ENCODE peak calls at places on chromosomes 13 and 19, in seven cellular contexts. A is lung; W is spleen; T is activated CD4-positive, alpha-beta T cell treated with anti-CD3 and anti-CD28 coated beads for 24 hours; X is EL; F is cardiac fibroblast; M is ELR. P is an unnamed sample.

GRCh38 chr19:38788478-38789243 is at the start of gene LGALS7B:
- DNase-seq in F (no peak), W (no peak), A (no peak), X (no peak), M (no peak), T (no peak), P (no peak)

GRCh38 chr13:109787135-109787954 is 962 bp upstream of the IRS2 start:
- DNase-seq in X (peak), W (peak), F (peak), T (no peak), M (peak), A (no peak), P (peak)

GRCh38 chr13:44904982-44905381 is 84.3 kb downstream of the NUFIP1 start:
- DNase-seq in A (peak), W (no peak), T (no peak), X (peak), F (peak), M (peak), P (peak)

GRCh38 chr19:45172173-45172572 is 5.9 kb downstream of the TRAPPC6A start:
- DNase-seq in T (no peak), M (no peak), W (no peak), A (no peak), F (no peak), X (no peak), P (no peak)

GRCh38 chr19:50368649-50369570 is 3.5 kb upstream of the NAPSA start:
- DNase-seq in T (peak), M (peak), F (peak), X (peak), A (peak), W (peak), P (peak)

GRCh38 chr13:73828811-73829210 is 305.4 kb downstream of the KLF12 start:
- DNase-seq in W (no peak), X (no peak), A (no peak), M (no peak), F (no peak), T (no peak), P (no peak)

GRCh38 chr19:6271251-6271650 is 8.5 kb downstream of the MLLT1 start:
- DNase-seq in F (peak), W (no peak), A (no peak), M (peak), X (no peak), T (no peak), P (no peak)

GRCh38 chr13:25529425-25529824 is 157.7 kb downstream of the ATP8A2 start:
- DNase-seq in A (no peak), M (no peak), X (no peak), T (no peak), F (no peak), W (no peak), P (no peak)

GRCh38 chr19:18895828-18896341 is at the start of gene CERS1:
- DNase-seq in F (no peak), X (peak), T (no peak), W (no peak), A (no peak), M (peak), P (no peak)

GRCh38 chr19:11797491-11797890 is 832 bp upstream of the ZNF491 start:
- DNase-seq in A (peak), T (peak), M (peak), X (peak), W (peak), F (peak), P (peak)

GRCh38 chr13:104553156-104553555 is 1486.9 kb upstream of the SLC10A2 start:
- DNase-seq in T (no peak), X (peak), M (peak), F (peak), W (no peak), A (no peak), P (no peak)

GRCh38 chr13:78589206-78589605 is 14.1 kb downstream of the POU4F1 start:
- DNase-seq in M (peak), A (no peak), F (no peak), T (no peak), X (peak), W (no peak), P (no peak)

GRCh38 chr19:55209430-55210119 is at the start of gene PTPRH:
- DNase-seq in X (no peak), F (no peak), T (no peak), W (no peak), A (no peak), M (peak), P (peak)

GRCh38 chr13:25375727-25376358 is 4.1 kb downstream of the ATP8A2 start:
- DNase-seq in A (peak), X (peak), T (no peak), W (no peak), F (peak), M (peak), P (no peak)

GRCh38 chr13:95456837-95457236 is 95.7 kb upstream of the CLDN10 start:
- DNase-seq in F (no peak), X (no peak), A (no peak), M (no peak), T (no peak), W (no peak), P (no peak)

GRCh38 chr13:49097374-49097773 is 121.7 kb downstream of the FNDC3A start:
- DNase-seq in F (peak), A (no peak), X (peak), M (peak), W (no peak), T (no peak), P (no peak)

GRCh38 chr19:57280913-57281425 is 684 bp downstream of the ZNF460 start:
- DNase-seq in T (no peak), W (no peak), A (no peak), M (peak), X (peak), F (peak), P (no peak)

GRCh38 chr19:17872251-17873001 is 681 bp downstream of the SLC5A5 start:
- DNase-seq in T (no peak), W (peak), X (no peak), M (no peak), F (no peak), A (no peak), P (no peak)

GRCh38 chr19:33841685-33842084 is 45.0 kb downstream of the KCTD15 start:
- DNase-seq in A (peak), F (no peak), W (no peak), M (no peak), X (no peak), T (no peak), P (no peak)

GRCh38 chr19:2014731-2015610 is 543 bp downstream of the BTBD2 start:
- DNase-seq in W (peak), M (peak), T (no peak), A (no peak), X (no peak), F (no peak), P (no peak)

GRCh38 chr19:16062789-16063188 is 13.5 kb upstream of the TPM4 start:
- DNase-seq in F (no peak), W (peak), A (no peak), X (peak), M (peak), T (no peak), P (peak)

GRCh38 chr19:6890938-6891337 is 3.6 kb downstream of the ADGRE1 start:
- DNase-seq in A (no peak), X (no peak), F (no peak), T (peak), W (no peak), M (no peak), P (no peak)

GRCh38 chr13:103931396-103931795 is 865.2 kb upstream of the SLC10A2 start:
- DNase-seq in A (no peak), W (no peak), F (no peak), M (no peak), T (no peak), X (no peak), P (no peak)

GRCh38 chr19:49890349-49891311 is 6.1 kb downstream of the IL4I1 start:
- DNase-seq in X (no peak), F (no peak), A (no peak), W (peak), T (peak), M (no peak), P (peak)

GRCh38 chr19:8494158-8494557 is 8.3 kb downstream of the PRAM1 start:
- DNase-seq in M (no peak), A (no peak), T (no peak), X (no peak), F (peak), W (peak), P (no peak)